ENCODE peak calls at places on chromosomes 6 and 20, in ten cellular contexts. X is M059J, J is IMR-90, L is NCI-H748 treated with DMSO at 0.1 percent for 48 hours, B is kidney tubule cell, G is tibial artery, V is AG08396, C is 8988T, E is T-helper 9 cell, W is GM13977. A is an unnamed sample.

GRCh38 chr6:112282217-112282616 is 27.9 kb upstream of the LAMA4 start:
- DNase-seq in X (peak), J (peak), L (no peak), B (peak), G (peak), V (peak), C (no peak), E (no peak), W (no peak), A (no peak)

GRCh38 chr6:16244869-16245451 is 6.6 kb downstream of the GMPR start:
- DNase-seq in X (no peak), J (peak), L (peak), B (peak), G (no peak), V (no peak), C (no peak), E (no peak), W (no peak), A (peak)

GRCh38 chr6:15905488-15906392 is 223.1 kb upstream of the MYLIP start:
- DNase-seq in X (peak), J (no peak), L (peak), B (peak), G (no peak), V (no peak), C (no peak), E (no peak), W (peak), A (no peak)

GRCh38 chr6:161598896-161599295 is 325.0 kb upstream of the AGPAT4 start:
- DNase-seq in X (no peak), J (no peak), L (no peak), B (no peak), G (no peak), V (no peak), C (no peak), E (no peak), W (no peak), A (no peak)

GRCh38 chr6:5004373-5005037 is 668 bp upstream of the RPP40 start:
- DNase-seq in X (no peak), J (no peak), L (no peak), B (no peak), G (no peak), V (no peak), C (no peak), E (no peak), W (no peak), A (peak)

GRCh38 chr20:23145281-23145700 is 59.2 kb upstream of the CD93 start:
- DNase-seq in X (peak), J (peak), L (no peak), B (peak), G (peak), V (peak), C (no peak), E (no peak), W (no peak), A (no peak)

GRCh38 chr6:139547082-139547776 is 172.8 kb upstream of the CITED2 start:
- DNase-seq in X (peak), J (no peak), L (no peak), B (no peak), G (no peak), V (no peak), C (no peak), E (no peak), W (no peak), A (no peak)

GRCh38 chr6:99270852-99271251 is 78.6 kb downstream of the FAXC start:
- DNase-seq in X (no peak), J (no peak), L (no peak), B (no peak), G (no peak), V (no peak), C (no peak), E (no peak), W (no peak), A (no peak)

GRCh38 chr20:25317351-25318075 is 69.6 kb downstream of the PYGB start:
- DNase-seq in X (no peak), J (no peak), L (no peak), B (no peak), G (peak), V (no peak), C (no peak), E (no peak), W (no peak), A (no peak)

GRCh38 chr6:21664263-21665081 is 70.9 kb downstream of the SOX4 start:
- DNase-seq in X (peak), J (no peak), L (peak), B (peak), G (peak), V (peak), C (no peak), E (no peak), W (peak), A (peak)

GRCh38 chr20:17504326-17504897 is 26.8 kb downstream of the BFSP1 start:
- DNase-seq in X (no peak), J (no peak), L (no peak), B (no peak), G (no peak), V (peak), C (peak), E (no peak), W (no peak), A (no peak)

GRCh38 chr6:15183979-15184378 is 61.9 kb upstream of the JARID2 start:
- DNase-seq in X (no peak), J (no peak), L (no peak), B (no peak), G (no peak), V (no peak), C (no peak), E (no peak), W (no peak), A (no peak)

GRCh38 chr6:106363401-106364138 is 3.1 kb downstream of the CRYBG1 start:
- DNase-seq in X (peak), J (no peak), L (no peak), B (peak), G (no peak), V (no peak), C (no peak), E (no peak), W (no peak), A (no peak)

GRCh38 chr6:48983377-48983776 is 479.7 kb downstream of the MMUT start:
- DNase-seq in X (no peak), J (no peak), L (no peak), B (no peak), G (no peak), V (no peak), C (no peak), E (no peak), W (no peak), A (no peak)

GRCh38 chr6:56535626-56536025 is 107.1 kb downstream of the DST start:
- DNase-seq in X (no peak), J (no peak), L (no peak), B (no peak), G (no peak), V (no peak), C (no peak), E (no peak), W (no peak), A (no peak)

GRCh38 chr6:122818866-122819265 is 29.8 kb downstream of the SMPDL3A start:
- DNase-seq in X (no peak), J (no peak), L (peak), B (no peak), G (no peak), V (no peak), C (no peak), E (no peak), W (no peak), A (peak)

GRCh38 chr6:25963426-25964123 is 973 bp downstream of the TRIM38 start:
- DNase-seq in X (no peak), J (peak), L (peak), B (peak), G (no peak), V (no peak), C (no peak), E (no peak), W (no peak), A (no peak)

GRCh38 chr20:37492945-37493344 is 28.1 kb upstream of the NNAT start:
- DNase-seq in X (no peak), J (no peak), L (no peak), B (no peak), G (no peak), V (no peak), C (no peak), E (no peak), W (no peak), A (no peak)